ENCODE peak calls at places on chromosome 17, in six cellular contexts. W, J, A, P, Q and O are unnamed samples.

GRCh38 chr17:17445925-17446665 is 30.7 kb upstream of the MED9 start:
- DNase-seq in W (no peak), J (peak; percentile 83), A (peak; percentile 96), P (no peak), Q (peak; percentile 82), O (no peak)

GRCh38 chr17:44144966-44145739 is 3.4 kb downstream of the HROB start:
- DNase-seq in W (no peak), J (no peak), A (no peak), P (no peak), Q (no peak), O (no peak)

GRCh38 chr17:18356624-18357023 is 6.7 kb downstream of the SHMT1 start:
- DNase-seq in W (no peak), J (no peak), A (no peak), P (no peak), Q (no peak), O (no peak)

GRCh38 chr17:36602030-36602737 is 801 bp downstream of the MRM1 start:
- DNase-seq in W (peak; percentile 65), J (no peak), A (peak; percentile 26), P (peak; percentile 46), Q (peak; percentile 51), O (no peak)

GRCh38 chr17:69358688-69359596 is 32.0 kb upstream of the ABCA5 start:
- DNase-seq in W (no peak), J (no peak), A (peak; percentile 3), P (peak; percentile 92), Q (no peak), O (no peak)

GRCh38 chr17:35801583-35802224 is 6.3 kb upstream of the MMP28 start:
- DNase-seq in W (no peak), J (peak; percentile 72), A (peak; percentile 99), P (no peak), Q (peak; percentile 63), O (no peak)

GRCh38 chr17:66873962-66874361 is 39.0 kb downstream of the CACNG5 start:
- DNase-seq in W (no peak), J (no peak), A (no peak), P (no peak), Q (no peak), O (no peak)

GRCh38 chr17:47694818-47695663 is 1.1 kb downstream of the TBKBP1 start:
- DNase-seq in W (peak; percentile 77), J (peak; percentile 61), A (peak; percentile 55), P (peak; percentile 71), Q (no peak), O (no peak)

GRCh38 chr17:18965530-18966236 is 13.7 kb downstream of the SLC5A10 start:
- DNase-seq in W (no peak), J (no peak), A (no peak), P (no peak), Q (no peak), O (no peak)

GRCh38 chr17:1147664-1148063 is 32.1 kb downstream of the ABR start:
- DNase-seq in W (peak; percentile 87), J (peak; percentile 81), A (peak; percentile 80), P (peak; percentile 92), Q (no peak), O (no peak)

GRCh38 chr17:55356440-55357328 is 65.0 kb downstream of the MMD start:
- DNase-seq in W (peak; percentile 84), J (peak; percentile 76), A (peak; percentile 65), P (peak; percentile 96), Q (no peak), O (no peak)

GRCh38 chr17:51720439-51720838 is 438.1 kb downstream of the CA10 start:
- DNase-seq in W (no peak), J (no peak), A (no peak), P (no peak), Q (no peak), O (no peak)

GRCh38 chr17:33686171-33686570 is 393.1 kb upstream of the ASIC2 start:
- DNase-seq in W (peak; percentile 77), J (no peak), A (no peak), P (peak; percentile 50), Q (no peak), O (no peak)

GRCh38 chr17:5516060-5516792 is 29.9 kb downstream of the MIS12 start:
- DNase-seq in W (no peak), J (no peak), A (peak; percentile 54), P (no peak), Q (no peak), O (no peak)

GRCh38 chr17:35103271-35103670 is 16.4 kb downstream of the RAD51D start:
- DNase-seq in W (no peak), J (no peak), A (no peak), P (no peak), Q (no peak), O (no peak)

GRCh38 chr17:62101519-62101918 is 36.4 kb upstream of the MED13 start:
- DNase-seq in W (no peak), J (no peak), A (no peak), P (no peak), Q (no peak), O (no peak)
- TF ChIP-seq POLR2AphosphoS5 in W (no peak), J (no peak), A (no peak), P (no peak), Q (no peak), O (no peak)

DNA sequence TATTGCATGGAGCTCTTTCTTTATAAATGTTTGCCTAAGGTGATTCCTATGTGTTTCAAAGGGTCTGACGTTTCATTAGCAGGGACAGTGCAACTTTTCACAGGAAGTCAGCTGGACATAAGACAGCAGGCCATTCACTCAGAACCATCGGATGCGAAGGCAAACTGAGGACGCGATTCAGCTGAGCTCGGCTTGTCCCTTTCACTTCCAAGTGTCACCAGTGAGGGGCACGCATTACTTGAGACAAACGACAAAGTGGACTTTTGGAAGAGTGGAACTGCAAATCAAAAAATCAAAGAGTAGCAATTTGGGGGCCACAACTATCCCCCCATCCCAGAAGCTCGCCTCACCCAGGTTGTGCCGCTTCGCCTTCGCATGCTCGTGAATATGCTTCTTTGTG is 14.6 kb downstream of the USP22 start:
- DNase-seq in W (no peak), J (no peak), A (no peak), P (no peak), Q (no peak), O (no peak)
- TF ChIP-seq CTCF in W (no peak), J (no peak), A (no peak), P (no peak), Q (no peak), O (no peak)

DNA sequence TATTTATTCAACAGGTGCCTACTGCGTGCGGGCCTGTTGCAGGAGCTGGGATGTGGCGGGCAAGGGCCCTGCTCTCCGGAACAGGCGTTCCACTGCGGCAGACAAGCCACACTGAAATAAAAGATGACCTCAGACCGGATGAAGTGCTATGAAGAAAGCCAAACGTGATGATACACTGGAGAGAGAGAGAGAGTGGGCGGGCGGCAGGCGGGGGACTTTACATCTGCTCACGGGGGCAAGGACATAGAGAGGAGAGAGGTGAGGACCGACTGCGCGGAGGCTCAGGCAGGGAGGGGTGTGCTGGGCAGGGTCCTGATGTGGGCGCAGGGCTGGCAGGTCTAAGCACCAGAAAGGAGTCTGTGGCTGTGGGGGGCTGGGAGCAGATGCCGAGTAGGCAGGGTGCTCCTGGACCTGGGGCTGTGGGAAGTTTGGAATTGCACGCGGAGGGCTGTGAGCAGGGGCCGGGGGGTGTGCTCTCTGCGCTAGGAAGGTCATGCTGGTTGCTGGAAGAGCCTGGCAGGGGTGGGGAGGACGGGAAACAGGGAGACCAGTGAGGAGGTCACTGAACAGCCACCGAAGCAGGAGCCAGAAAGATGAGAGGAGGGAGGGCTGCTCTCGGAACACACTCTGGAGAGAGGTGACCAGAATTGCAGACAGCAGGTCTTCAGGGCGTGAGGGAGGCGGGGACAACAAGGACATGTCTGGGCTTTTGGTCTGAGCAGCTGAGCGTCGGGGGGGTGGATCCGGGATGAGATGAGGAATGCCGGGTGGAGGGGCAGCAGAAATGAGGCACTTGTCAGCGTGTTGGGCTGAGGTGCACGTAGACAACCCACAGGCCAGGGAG is 9.9 kb downstream of the MXRA7 start:
- DNase-seq in W (no peak), J (no peak), A (peak; percentile 37), P (peak; percentile 66), Q (no peak), O (peak; percentile 94)
- H3K4me1 ChIP-seq in W (peaks cover 18% of the 10 kb centered on the region), J (peaks cover 79% of the 10 kb centered on the region), A (peaks cover 35% of the 10 kb centered on the region), P (peaks cover 35% of the 10 kb centered on the region), Q (no peaks in the 10 kb centered on the region), O (peaks cover 97% of the 10 kb centered on the region)

GRCh38 chr17:63442549-63443035 is 3.5 kb downstream of the CYB561 start:
- DNase-seq in W (no peak), J (no peak), A (no peak), P (no peak), Q (no peak), O (no peak)
- TF ChIP-seq POLR2AphosphoS5 in W (no peak), J (no peak), A (no peak), P (no peak), Q (no peak), O (no peak)

GRCh38 chr17:11795906-11796305 is 197.6 kb downstream of the DNAH9 start:
- DNase-seq in W (no peak), J (no peak), A (no peak), P (no peak), Q (no peak), O (peak; percentile 42)

GRCh38 chr17:11803635-11804034 is 193.6 kb downstream of the ZNF18 start:
- DNase-seq in W (no peak), J (no peak), A (no peak), P (no peak), Q (no peak), O (peak; percentile 66)

GRCh38 chr17:11803226-11803625 is 194.0 kb downstream of the ZNF18 start:
- DNase-seq in W (no peak), J (no peak), A (no peak), P (no peak), Q (no peak), O (no peak)

DNA sequence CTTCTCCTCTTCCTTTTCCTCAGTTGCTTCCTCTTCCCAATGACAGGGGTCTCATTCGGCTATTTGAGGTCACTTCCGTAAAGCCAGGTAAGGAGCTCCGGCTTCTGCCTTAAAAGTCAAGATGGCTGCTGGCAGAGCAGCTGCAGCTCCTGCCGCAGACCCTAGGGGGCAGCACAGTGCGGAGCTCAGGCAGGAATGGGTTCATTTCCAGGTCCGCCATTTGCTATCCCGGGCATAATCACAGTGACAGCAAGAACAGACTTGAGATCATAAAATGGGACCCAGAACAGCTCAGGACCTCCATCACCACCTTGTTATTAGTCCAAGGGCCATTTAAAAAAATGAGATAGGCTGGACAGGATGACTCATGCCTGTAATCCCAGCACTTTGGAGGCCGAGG is 199.5 kb downstream of the ZNF18 start:
- DNase-seq in W (peak; percentile 54), J (no peak), A (no peak), P (peak; percentile 2), Q (no peak), O (no peak)
- TF ChIP-seq CTCF in W (peak; percentile 40), J (no peak), A (no peak), P (peak; percentile 53), Q (no peak), O (no peak)

GRCh38 chr17:41315814-41316430 is 412 bp upstream of the KRTAP17-1 start:
- DNase-seq in W (no peak), J (no peak), A (no peak), P (no peak), Q (no peak), O (no peak)
- H3K4me1 ChIP-seq in W (no peaks in the 10 kb centered on the region), J (no peaks in the 10 kb centered on the region), A (no peaks in the 10 kb centered on the region), P (no peaks in the 10 kb centered on the region), Q (no peaks in the 10 kb centered on the region), O (no peaks in the 10 kb centered on the region)

DNA sequence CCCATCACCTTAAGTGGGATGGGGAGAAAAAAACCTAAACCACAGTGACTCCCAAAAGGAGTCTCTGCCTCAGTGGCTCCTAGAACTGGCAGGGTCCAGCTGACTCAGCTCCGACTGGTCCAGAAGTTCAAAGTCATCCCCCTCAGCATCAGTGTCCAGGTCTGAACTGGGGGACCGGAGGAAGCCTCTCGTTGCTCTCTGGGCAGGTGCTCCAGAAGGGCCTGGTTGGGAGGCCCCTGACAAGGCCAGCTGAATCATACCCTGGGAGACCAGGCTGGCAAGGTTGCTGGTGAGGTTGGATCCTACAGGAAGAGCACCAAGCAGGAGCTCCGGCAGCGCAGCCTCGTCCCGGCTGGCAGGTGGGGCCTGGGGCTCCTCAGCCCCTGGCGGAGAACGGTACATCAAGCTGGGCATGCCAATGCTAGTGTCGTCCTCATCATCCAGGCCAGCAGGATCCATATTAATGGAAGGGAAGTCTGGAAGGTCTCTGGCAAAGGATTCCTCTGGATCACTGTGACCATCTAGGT is 4.3 kb upstream of the PSMC3IP start:
- DNase-seq in W (no peak), J (no peak), A (no peak), P (no peak), Q (no peak), O (no peak)
- TF ChIP-seq POLR2AphosphoS5 in W (no peak), J (no peak), A (no peak), P (no peak), Q (no peak), O (no peak)